ENCODE peak calls at places on chromosomes 16 and 17, in ten cellular contexts. M is H1, Y is GM23338, W is spleen, D is suprapubic skin, X is Panc1, V is stomach, F is breast epithelium, H is esophagus muscularis mucosa, Q is SK-N-SH. S is an unnamed sample.

GRCh38 chr17:17663160-17664072 is 17.8 kb upstream of the RAI1 start:
- DNase-seq in H (no peak), Y (peak), W (peak), M (peak), V (peak), X (no peak), F (no peak), Q (peak), D (no peak), S (peak)

GRCh38 chr17:5516060-5516792 is 29.9 kb downstream of the MIS12 start:
- DNase-seq in H (no peak), X (peak), Y (no peak), Q (no peak), W (no peak), M (no peak), V (no peak), F (no peak), D (no peak), S (no peak)

GRCh38 chr16:54489225-54489781 is 202.7 kb upstream of the IRX3 start:
- DNase-seq in H (no peak), W (no peak), Y (no peak), Q (no peak), D (no peak), X (no peak), F (no peak), V (peak), M (no peak), S (no peak)

GRCh38 chr17:11986939-11987329 is 10.3 kb downstream of the ZNF18 start:
- DNase-seq in X (peak), M (no peak), Y (peak), V (no peak), Q (peak), F (no peak), D (no peak), H (no peak), W (no peak), S (no peak)

GRCh38 chr16:68297908-68298307 is 12.8 kb downstream of the SLC7A6OS start:
- DNase-seq in H (no peak), W (no peak), M (no peak), Q (no peak), V (no peak), D (no peak), F (no peak), Y (no peak), X (no peak), S (no peak)

GRCh38 chr16:410516-411178 is 9.0 kb downstream of the DECR2 start:
- DNase-seq in F (no peak), Y (no peak), Q (no peak), M (no peak), H (no peak), D (no peak), V (no peak), X (no peak), W (no peak), S (no peak)

GRCh38 chr16:4664538-4665418 is 28.6 kb upstream of the NUDT16L1 start:
- DNase-seq in M (no peak), V (peak), Q (no peak), Y (no peak), F (no peak), H (no peak), W (peak), X (no peak), D (no peak), S (no peak)

GRCh38 chr17:1783834-1784611 is 22.2 kb downstream of the SERPINF1 start:
- DNase-seq in V (peak), W (peak), X (peak), Y (peak), D (peak), Q (peak), F (peak), H (peak), M (no peak), S (peak)

GRCh38 chr16:35492225-35492624 is 2032.8 kb downstream of the TP53TG3F start:
- DNase-seq in Y (no peak), M (no peak), Q (peak), X (no peak), H (no peak), F (no peak), V (no peak), W (no peak), D (no peak), S (no peak)

GRCh38 chr17:76000016-76000754 is 470 bp upstream of the CDK3 start:
- DNase-seq in Y (peak), M (peak), D (no peak), H (no peak), X (no peak), W (peak), F (no peak), V (peak), Q (peak), S (no peak)

GRCh38 chr16:85902366-85903155 is 3.6 kb downstream of the IRF8 start:
- DNase-seq in F (no peak), D (no peak), X (no peak), Q (no peak), H (no peak), W (peak), V (peak), M (no peak), Y (no peak), S (no peak)

GRCh38 chr16:57284206-57284951 is at the start of gene PLLP:
- DNase-seq in F (no peak), X (no peak), W (no peak), H (no peak), Y (peak), D (no peak), V (peak), M (peak), Q (peak), S (peak)

GRCh38 chr17:65137076-65137935 is at the start of gene RGS9:
- DNase-seq in Y (peak), H (peak), V (peak), Q (peak), W (peak), D (peak), M (peak), F (peak), X (no peak), S (peak)

GRCh38 chr17:173064-173911 is 8.2 kb downstream of the DOC2B start:
- DNase-seq in H (no peak), D (no peak), Y (no peak), W (no peak), V (no peak), X (no peak), M (no peak), F (no peak), Q (peak), S (no peak)

GRCh38 chr17:40075216-40076100 is 12.7 kb downstream of the THRA start:
- DNase-seq in Q (peak), F (peak), Y (peak), M (peak), W (peak), V (peak), D (no peak), X (no peak), H (no peak), S (peak)

GRCh38 chr16:69039333-69039941 is 66.0 kb upstream of the HAS3 start:
- DNase-seq in F (no peak), X (no peak), V (no peak), W (no peak), Y (no peak), M (no peak), Q (no peak), D (no peak), H (no peak), S (peak)

GRCh38 chr17:43832976-43833829 is at the start of gene MPP3:
- DNase-seq in F (peak), V (peak), X (no peak), H (no peak), W (peak), Y (peak), M (peak), D (no peak), Q (peak), S (peak)

GRCh38 chr16:4465977-4466779 is 8.2 kb downstream of the NMRAL1 start:
- DNase-seq in Y (no peak), D (no peak), H (no peak), V (peak), W (peak), M (no peak), F (no peak), X (no peak), Q (no peak), S (no peak)

GRCh38 chr16:8972843-8973586 is 9.3 kb upstream of the USP7 start:
- DNase-seq in W (no peak), D (no peak), X (no peak), F (no peak), Y (no peak), Q (no peak), M (no peak), V (no peak), H (no peak), S (no peak)

GRCh38 chr17:79073016-79073705 is 1.5 kb upstream of the ENGASE start:
- DNase-seq in F (no peak), D (no peak), Q (no peak), Y (no peak), W (peak), V (no peak), M (no peak), H (no peak), X (no peak), S (peak)

GRCh38 chr16:14502932-14503741 is 126.9 kb downstream of the PARN start:
- DNase-seq in X (no peak), F (no peak), V (no peak), D (no peak), H (peak), Q (no peak), M (no peak), Y (no peak), W (no peak), S (no peak)

GRCh38 chr17:77185137-77185536 is 44.4 kb downstream of the SEC14L1 start:
- DNase-seq in W (no peak), Q (no peak), Y (no peak), D (no peak), X (no peak), H (no peak), M (no peak), F (no peak), V (no peak), S (no peak)

GRCh38 chr17:31654936-31655335 is 204.1 kb downstream of the COPRS start:
- DNase-seq in H (no peak), D (peak), X (no peak), M (no peak), Y (no peak), V (no peak), Q (no peak), F (peak), W (peak), S (no peak)

GRCh38 chr16:24045641-24046040 is 209.9 kb downstream of the PRKCB start:
- DNase-seq in W (no peak), F (no peak), D (no peak), M (peak), V (no peak), X (no peak), Q (peak), Y (peak), H (no peak), S (no peak)

GRCh38 chr17:17121162-17121561 is 78.9 kb downstream of the MPRIP start:
- DNase-seq in X (no peak), W (no peak), H (no peak), M (no peak), F (no peak), Y (no peak), V (no peak), Q (no peak), D (no peak), S (no peak)

GRCh38 chr17:42518046-42518754 is 17.8 kb upstream of the NAGLU start:
- DNase-seq in X (peak), Q (no peak), D (peak), F (peak), M (no peak), V (peak), W (peak), Y (no peak), H (peak), S (peak)

GRCh38 chr16:9012848-9013507 is 49.3 kb upstream of the USP7 start:
- DNase-seq in Q (peak), M (peak), H (no peak), Y (peak), D (no peak), V (no peak), X (no peak), W (no peak), F (no peak), S (no peak)

GRCh38 chr16:12178251-12178990 is 201.9 kb downstream of the SNX29 start:
- DNase-seq in X (no peak), Q (no peak), D (no peak), W (no peak), Y (no peak), F (peak), M (no peak), H (no peak), V (no peak), S (peak)

GRCh38 chr17:40646791-40647548 is 648 bp downstream of the SMARCE1 start:
- DNase-seq in W (no peak), Q (no peak), X (no peak), H (no peak), F (no peak), M (no peak), V (no peak), Y (peak), D (no peak), S (no peak)

GRCh38 chr16:75064403-75065148 is 52.0 kb downstream of the LDHD start:
- DNase-seq in W (no peak), M (no peak), D (no peak), Y (no peak), X (no peak), V (peak), Q (no peak), H (no peak), F (peak), S (no peak)

GRCh38 chr17:75854111-75854748 is 905 bp downstream of the WBP2 start:
- DNase-seq in F (peak), D (no peak), M (no peak), Q (no peak), Y (no peak), X (no peak), W (peak), H (no peak), V (no peak), S (peak)

GRCh38 chr17:75707096-75707720 is 14.1 kb upstream of the ITGB4 start:
- DNase-seq in Q (no peak), H (no peak), F (no peak), D (no peak), V (peak), W (peak), M (no peak), Y (no peak), X (no peak), S (no peak)

GRCh38 chr16:68345351-68345810 is 34.6 kb downstream of the PRMT7 start:
- DNase-seq in W (no peak), F (no peak), H (no peak), M (no peak), D (no peak), X (no peak), V (no peak), Q (no peak), Y (no peak), S (no peak)

GRCh38 chr16:17556276-17557052 is 85.7 kb upstream of the XYLT1 start:
- DNase-seq in H (no peak), V (no peak), W (no peak), M (no peak), F (no peak), Y (peak), X (peak), D (peak), Q (peak), S (no peak)

GRCh38 chr16:27232061-27232841 is 28.9 kb downstream of the KDM8 start:
- DNase-seq in X (no peak), M (no peak), W (peak), Q (no peak), F (no peak), D (no peak), Y (no peak), V (no peak), H (no peak), S (peak)

GRCh38 chr16:66543541-66543940 is 6.4 kb downstream of the TK2 start:
- DNase-seq in F (no peak), V (no peak), H (no peak), Q (no peak), W (no peak), D (no peak), Y (no peak), X (no peak), M (no peak), S (no peak)

GRCh38 chr17:58176200-58176599 is 9.4 kb downstream of the OR4D2 start:
- DNase-seq in H (no peak), X (no peak), M (no peak), D (no peak), V (no peak), Q (no peak), F (no peak), Y (peak), W (no peak), S (no peak)

GRCh38 chr17:36661047-36661666 is 59.8 kb downstream of the MRM1 start:
- DNase-seq in D (no peak), X (no peak), W (no peak), Y (no peak), F (no peak), V (no peak), H (no peak), Q (peak), M (no peak), S (no peak)

GRCh38 chr17:70365098-70365583 is 195.8 kb downstream of the KCNJ2 start:
- DNase-seq in W (no peak), F (no peak), M (no peak), Y (no peak), V (no peak), X (no peak), Q (no peak), D (no peak), H (no peak), S (no peak)

GRCh38 chr17:75909051-75909811 is 4.5 kb upstream of the MRPL38 start:
- DNase-seq in F (peak), V (peak), M (no peak), D (no peak), X (no peak), W (no peak), Q (no peak), H (no peak), Y (no peak), S (no peak)

GRCh38 chr17:72267601-72268000 is 146.8 kb downstream of the SOX9 start:
- DNase-seq in V (no peak), M (no peak), H (no peak), F (no peak), Q (no peak), Y (no peak), W (no peak), D (no peak), X (no peak), S (no peak)
- H3K27ac ChIP-seq in V (no peak), M (no peak), H (no peak), F (no peak), Q (no peak), Y (no peak), W (no peak), D (no peak), X (no peak), S (no peak)

GRCh38 chr17:48816774-48817590 is at the start of gene TTLL6:
- DNase-seq in Q (peak), W (peak), X (no peak), D (peak), F (peak), Y (peak), M (peak), V (peak), H (peak), S (peak)
- TF ChIP-seq POLR2AphosphoS5 in Q (no peak), W (peak), X (no peak), D (no peak), F (no peak), Y (peak), M (peak), V (no peak), H (peak), S (no peak)

DNA sequence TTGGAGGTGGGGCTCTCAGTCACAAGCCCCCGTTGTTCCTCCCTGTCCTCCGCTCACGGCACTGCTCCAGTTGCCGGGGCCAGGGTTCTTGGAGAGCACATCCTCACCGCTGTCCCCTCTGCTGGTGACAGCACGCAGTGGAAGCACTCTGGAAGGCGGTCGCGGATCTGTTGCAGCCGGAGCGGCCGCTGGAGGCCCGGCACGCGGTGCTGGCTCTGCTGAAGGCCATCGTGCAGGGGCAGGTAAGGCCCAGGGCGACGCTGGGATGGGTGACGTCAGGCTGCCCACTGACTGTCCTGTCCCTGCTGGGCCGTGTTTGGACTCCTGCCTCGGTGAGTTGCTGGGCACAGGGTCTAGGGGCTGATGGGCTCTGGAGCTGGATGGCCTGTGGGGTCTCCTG is 5.4 kb downstream of the TSC2 start:
- DNase-seq in F (no peak), M (no peak), D (no peak), X (no peak), W (no peak), Y (no peak), H (no peak), V (no peak), Q (no peak), S (no peak)
- H3K27ac ChIP-seq in F (no peak), M (no peak), D (no peak), X (no peak), W (no peak), Y (no peak), H (no peak), V (no peak), Q (no peak), S (no peak)

GRCh38 chr17:50177983-50178834 is 12.4 kb downstream of the SGCA start:
- DNase-seq in V (peak), Y (peak), M (peak), Q (peak), H (peak), X (peak), W (peak), F (peak), D (no peak), S (peak)
- TF ChIP-seq POLR2AphosphoS5 in V (no peak), Y (no peak), M (no peak), Q (peak), H (peak), X (peak), W (peak), F (no peak), D (no peak), S (peak)

GRCh38 chr16:50741808-50742520 is at the start of gene CYLD:
- DNase-seq in D (peak), V (peak), F (peak), H (peak), M (peak), Y (peak), Q (peak), W (peak), X (peak), S (peak)
- H3K27ac ChIP-seq in D (peak), V (peak), F (peak), H (peak), M (no peak), Y (no peak), Q (peak), W (peak), X (peak), S (peak)

GRCh38 chr16:11098601-11099377 is 154.4 kb downstream of the CLEC16A start:
- DNase-seq in M (no peak), Y (no peak), Q (no peak), D (no peak), V (no peak), F (no peak), W (no peak), X (no peak), H (no peak), S (no peak)
- TF ChIP-seq POLR2AphosphoS5 in M (no peak), Y (no peak), Q (no peak), D (no peak), V (no peak), F (no peak), W (no peak), X (no peak), H (no peak), S (no peak)

GRCh38 chr17:48567209-48567608 is 10.9 kb downstream of the HOXB4 start:
- DNase-seq in Y (no peak), W (no peak), D (no peak), V (no peak), M (no peak), X (no peak), F (no peak), H (no peak), Q (no peak), S (no peak)
- H3K27ac ChIP-seq in Y (no peak), W (no peak), D (no peak), V (peak), M (no peak), X (peak), F (no peak), H (peak), Q (no peak), S (peak)

GRCh38 chr17:72414032-72414396 is 293.2 kb downstream of the SOX9 start:
- DNase-seq in D (no peak), V (no peak), H (no peak), X (no peak), F (no peak), Q (no peak), M (no peak), W (no peak), Y (no peak), S (no peak)
- TF ChIP-seq POLR2AphosphoS5 in D (no peak), V (no peak), H (no peak), X (no peak), F (no peak), Q (no peak), M (no peak), W (no peak), Y (no peak), S (no peak)